ENCODE peak calls at places on chromosomes 1 and 21, in five cellular contexts. One of them, this sample, is unnamed.

GRCh38 chr1:99638853-99639252 is 7.1 kb upstream of the PALMD start:
- DNase-seq in lower leg skin: no peak
- DNase-seq in tibial nerve: no peak
- DNase-seq in stomach: no peak
- DNase-seq in heart left ventricle: no peak
- DNase-seq in this sample: no peak

GRCh38 chr1:245939756-245940345 is 567.2 kb downstream of the SMYD3 start:
- DNase-seq in lower leg skin: no peak
- DNase-seq in tibial nerve: no peak
- DNase-seq in stomach: no peak
- DNase-seq in heart left ventricle: no peak
- DNase-seq in this sample: no peak

GRCh38 chr1:16183157-16183556 is 27.3 kb upstream of the EPHA2 start:
- DNase-seq in lower leg skin: no peak
- DNase-seq in tibial nerve: no peak
- DNase-seq in stomach: no peak
- DNase-seq in heart left ventricle: no peak
- DNase-seq in this sample: no peak

GRCh38 chr1:42933060-42933586 is 25.5 kb downstream of the SLC2A1 start:
- DNase-seq in lower leg skin: peak
- DNase-seq in tibial nerve: no peak
- DNase-seq in stomach: no peak
- DNase-seq in heart left ventricle: no peak
- DNase-seq in this sample: no peak

GRCh38 chr1:53266038-53266437 is 27.7 kb upstream of the MAGOH start:
- DNase-seq in lower leg skin: no peak
- DNase-seq in tibial nerve: no peak
- DNase-seq in stomach: no peak
- DNase-seq in heart left ventricle: no peak
- DNase-seq in this sample: no peak

GRCh38 chr1:7684861-7685635 is 86.0 kb upstream of the VAMP3 start:
- DNase-seq in lower leg skin: no peak
- DNase-seq in tibial nerve: no peak
- DNase-seq in stomach: no peak
- DNase-seq in heart left ventricle: no peak
- DNase-seq in this sample: no peak

GRCh38 chr1:46594068-46594467 is 10.0 kb downstream of the MKNK1 start:
- DNase-seq in lower leg skin: no peak
- DNase-seq in tibial nerve: no peak
- DNase-seq in stomach: no peak
- DNase-seq in heart left ventricle: no peak
- DNase-seq in this sample: no peak

GRCh38 chr1:201364808-201365105 is 12.7 kb downstream of the TNNT2 start:
- DNase-seq in lower leg skin: no peak
- DNase-seq in tibial nerve: no peak
- DNase-seq in stomach: no peak
- DNase-seq in heart left ventricle: no peak
- DNase-seq in this sample: no peak

GRCh38 chr21:42463861-42464515 is 32.0 kb downstream of the RSPH1 start:
- DNase-seq in lower leg skin: peak
- DNase-seq in tibial nerve: no peak
- DNase-seq in stomach: peak
- DNase-seq in heart left ventricle: no peak
- DNase-seq in this sample: peak

GRCh38 chr1:163874070-163874469 is 552.3 kb downstream of the NUF2 start:
- DNase-seq in lower leg skin: no peak
- DNase-seq in tibial nerve: no peak
- DNase-seq in stomach: no peak
- DNase-seq in heart left ventricle: no peak
- DNase-seq in this sample: no peak

GRCh38 chr21:26153758-26154157 is 16.8 kb downstream of the APP start:
- DNase-seq in lower leg skin: no peak
- DNase-seq in tibial nerve: no peak
- DNase-seq in stomach: no peak
- DNase-seq in heart left ventricle: no peak
- DNase-seq in this sample: no peak

GRCh38 chr1:94582578-94582977 is 41.0 kb upstream of the F3 start:
- DNase-seq in lower leg skin: no peak
- DNase-seq in tibial nerve: no peak
- DNase-seq in stomach: no peak
- DNase-seq in heart left ventricle: no peak
- DNase-seq in this sample: no peak

GRCh38 chr1:92482404-92482664 is 4.4 kb downstream of the GFI1 start:
- DNase-seq in lower leg skin: no peak
- DNase-seq in tibial nerve: no peak
- DNase-seq in stomach: no peak
- DNase-seq in heart left ventricle: no peak
- DNase-seq in this sample: no peak

GRCh38 chr21:26199471-26199870 is 28.9 kb upstream of the APP start:
- DNase-seq in lower leg skin: no peak
- DNase-seq in tibial nerve: no peak
- DNase-seq in stomach: no peak
- DNase-seq in heart left ventricle: no peak
- DNase-seq in this sample: no peak

GRCh38 chr1:88982055-88982454 is 10.4 kb downstream of the KYAT3 start:
- DNase-seq in lower leg skin: no peak
- DNase-seq in tibial nerve: no peak
- DNase-seq in stomach: no peak
- DNase-seq in heart left ventricle: no peak
- DNase-seq in this sample: no peak

GRCh38 chr1:2466270-2466665 is 9.8 kb upstream of the PLCH2 start:
- DNase-seq in lower leg skin: no peak
- DNase-seq in tibial nerve: no peak
- DNase-seq in stomach: no peak
- DNase-seq in heart left ventricle: no peak
- DNase-seq in this sample: no peak

GRCh38 chr1:2463396-2463795 is 12.7 kb upstream of the PLCH2 start:
- DNase-seq in lower leg skin: no peak
- DNase-seq in tibial nerve: no peak
- DNase-seq in stomach: no peak
- DNase-seq in heart left ventricle: no peak
- DNase-seq in this sample: no peak

GRCh38 chr1:2468041-2468472 is 8.0 kb upstream of the PLCH2 start:
- DNase-seq in lower leg skin: no peak
- DNase-seq in tibial nerve: no peak
- DNase-seq in stomach: no peak
- DNase-seq in heart left ventricle: peak
- DNase-seq in this sample: peak

GRCh38 chr1:2466834-2467554 is 9.1 kb upstream of the PLCH2 start:
- DNase-seq in lower leg skin: no peak
- DNase-seq in tibial nerve: no peak
- DNase-seq in stomach: no peak
- DNase-seq in heart left ventricle: no peak
- DNase-seq in this sample: peak

DNA sequence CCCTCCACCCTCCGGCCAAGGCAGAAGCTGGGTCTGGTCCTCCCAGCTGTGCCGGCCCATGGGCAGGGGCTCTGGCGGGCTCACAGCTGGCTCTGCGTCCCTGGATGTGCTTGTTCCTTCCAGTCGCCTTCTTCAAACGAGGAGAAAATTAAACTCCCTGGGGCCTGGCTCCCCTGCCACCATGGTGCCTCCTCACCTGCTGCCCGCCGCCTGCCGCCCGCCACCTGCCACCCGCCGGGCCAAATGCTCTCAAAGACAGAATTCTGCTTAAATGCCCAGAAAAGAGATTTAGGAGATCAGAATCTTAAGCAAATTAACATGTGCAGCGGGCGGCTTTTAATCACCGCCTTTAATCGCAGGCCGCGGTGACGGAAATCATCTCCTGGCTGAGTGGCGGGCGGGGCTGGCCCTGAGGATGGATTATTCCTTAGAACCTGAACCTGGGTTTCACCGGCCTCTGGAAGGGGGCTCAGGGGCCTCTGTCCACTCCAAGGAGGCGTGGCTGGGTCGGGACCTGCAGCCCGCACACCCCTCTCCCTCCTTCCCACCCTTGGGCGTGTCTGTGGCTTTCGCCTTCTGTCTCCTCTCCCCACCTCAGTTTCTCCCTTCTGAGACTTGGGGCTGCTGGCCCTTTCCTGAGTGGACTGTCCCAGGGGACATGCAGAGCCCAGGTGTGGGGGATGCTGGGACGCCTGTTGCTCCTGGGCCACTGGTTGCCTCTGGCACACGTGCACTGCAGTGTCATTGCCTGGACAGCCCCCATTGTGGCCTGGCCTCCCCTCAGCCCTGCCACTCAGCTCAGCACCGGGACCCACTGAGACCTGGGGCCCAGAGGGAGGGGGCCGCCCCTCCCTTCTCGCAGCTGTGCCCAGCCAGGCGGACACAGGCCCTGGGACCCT is 10.5 kb upstream of the PLCH2 start:
- DNase-seq in lower leg skin: no peak
- DNase-seq in tibial nerve: no peak
- DNase-seq in stomach: no peak
- DNase-seq in heart left ventricle: no peak
- DNase-seq in this sample: no peak
- TF ChIP-seq POLR2A in lower leg skin: no peak
- TF ChIP-seq POLR2A in tibial nerve: no peak
- TF ChIP-seq POLR2A in stomach: no peak
- TF ChIP-seq POLR2A in heart left ventricle: no peak
- TF ChIP-seq POLR2A in this sample: no peak

DNA sequence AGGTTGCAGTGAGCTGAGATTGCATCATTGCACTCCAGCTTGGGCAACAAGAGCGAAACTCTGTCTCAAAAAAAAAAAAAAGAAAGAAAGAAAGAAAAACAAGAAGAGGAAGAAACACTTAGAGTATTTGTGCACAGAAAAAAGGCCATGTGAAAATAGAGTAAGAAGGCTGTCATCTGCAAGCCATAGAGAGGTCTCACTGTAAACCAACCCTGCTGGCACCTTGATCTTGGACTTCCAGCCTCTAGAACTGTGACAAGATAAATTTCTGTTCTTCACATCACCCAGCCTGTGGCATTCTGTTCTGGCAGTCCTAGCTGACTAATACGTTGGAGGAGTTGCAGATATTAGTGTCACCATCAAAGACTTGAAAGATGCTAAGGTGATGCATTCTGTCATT is 12.1 kb upstream of the ZDHHC18 start:
- DNase-seq in lower leg skin: no peak
- DNase-seq in tibial nerve: no peak
- DNase-seq in stomach: no peak
- DNase-seq in heart left ventricle: no peak
- DNase-seq in this sample: no peak
- TF ChIP-seq POLR2A in lower leg skin: no peak
- TF ChIP-seq POLR2A in tibial nerve: no peak
- TF ChIP-seq POLR2A in stomach: no peak
- TF ChIP-seq POLR2A in heart left ventricle: no peak
- TF ChIP-seq POLR2A in this sample: no peak

GRCh38 chr1:3856923-3857790 is at the start of the genes CEP104 and DFFB:
- DNase-seq in lower leg skin: peak
- DNase-seq in tibial nerve: peak
- DNase-seq in stomach: peak
- DNase-seq in heart left ventricle: peak
- DNase-seq in this sample: peak
- TF ChIP-seq POLR2A in lower leg skin: no peak
- TF ChIP-seq POLR2A in tibial nerve: no peak
- TF ChIP-seq POLR2A in stomach: no peak
- TF ChIP-seq POLR2A in heart left ventricle: no peak
- TF ChIP-seq POLR2A in this sample: peak

DNA sequence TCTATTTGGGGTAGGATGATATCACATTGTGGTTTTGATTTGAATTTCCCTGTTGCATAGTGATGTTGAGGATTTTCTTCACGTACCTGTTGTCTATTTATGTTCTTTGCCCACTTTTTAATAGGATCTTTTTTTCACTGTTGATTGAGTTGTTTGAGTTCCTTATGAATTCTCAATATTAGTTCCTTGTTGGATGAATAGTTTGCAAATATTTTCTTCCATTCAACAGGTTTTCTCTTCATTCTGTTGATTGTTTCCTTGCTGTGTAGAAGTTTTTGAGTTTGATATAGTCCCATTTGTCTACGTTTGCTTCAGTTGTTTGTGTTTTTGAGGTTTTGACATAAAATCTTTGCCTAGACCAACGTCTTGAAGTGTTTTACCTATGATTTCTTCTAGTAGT is 369.5 kb upstream of the CAMK1G start:
- DNase-seq in lower leg skin: no peak
- DNase-seq in tibial nerve: no peak
- DNase-seq in stomach: no peak
- DNase-seq in heart left ventricle: no peak
- DNase-seq in this sample: no peak
- TF ChIP-seq POLR2A in lower leg skin: no peak
- TF ChIP-seq POLR2A in tibial nerve: no peak
- TF ChIP-seq POLR2A in stomach: no peak
- TF ChIP-seq POLR2A in heart left ventricle: no peak
- TF ChIP-seq POLR2A in this sample: no peak

DNA sequence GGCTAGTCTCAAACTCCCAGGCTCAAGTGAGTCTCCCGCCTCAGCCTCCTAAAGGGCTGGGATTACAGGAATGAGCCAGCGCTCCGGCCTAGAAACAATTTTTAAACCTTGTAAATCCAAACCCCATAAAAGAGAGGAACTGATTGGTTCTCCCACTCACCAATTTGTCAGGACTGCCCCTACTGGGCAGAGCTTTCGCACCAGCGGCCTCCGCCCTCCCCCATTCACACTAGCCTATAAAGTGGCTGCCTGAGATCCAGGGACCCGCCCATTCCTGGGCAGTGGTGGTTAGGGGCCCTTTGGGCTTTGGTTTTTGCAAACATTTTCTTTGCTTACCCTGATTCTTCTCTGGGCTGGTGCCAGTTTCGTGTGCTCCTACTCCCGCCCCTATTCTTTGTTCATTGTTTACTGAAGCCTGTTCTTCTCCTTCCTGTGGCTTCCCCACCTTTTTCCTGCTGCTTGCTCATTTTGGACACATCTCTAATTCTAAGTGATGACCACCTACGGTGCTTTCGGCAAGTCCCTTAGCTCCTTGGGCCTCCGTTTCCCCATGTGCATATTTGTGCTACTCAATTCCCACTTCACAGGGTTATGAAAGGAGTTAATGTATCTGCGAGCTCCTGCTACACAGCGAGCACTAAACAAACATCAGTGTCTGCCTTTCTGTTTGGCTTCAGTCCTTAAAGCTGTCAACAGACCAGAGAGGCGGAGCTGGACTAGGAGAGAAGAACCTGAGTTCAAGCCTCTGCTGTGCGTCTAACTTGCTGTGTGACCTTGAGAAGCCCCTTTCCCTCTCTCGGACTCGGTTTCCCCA is 39.8 kb upstream of the CLIC4 start:
- DNase-seq in lower leg skin: peak
- DNase-seq in tibial nerve: peak
- DNase-seq in stomach: peak
- DNase-seq in heart left ventricle: peak
- DNase-seq in this sample: no peak
- TF ChIP-seq POLR2A in lower leg skin: no peak
- TF ChIP-seq POLR2A in tibial nerve: peak
- TF ChIP-seq POLR2A in stomach: no peak
- TF ChIP-seq POLR2A in heart left ventricle: no peak
- TF ChIP-seq POLR2A in this sample: no peak

GRCh38 chr1:173478099-173478555 is 992 bp downstream of the PRDX6 start:
- DNase-seq in lower leg skin: peak
- DNase-seq in tibial nerve: no peak
- DNase-seq in stomach: peak
- DNase-seq in heart left ventricle: peak
- DNase-seq in this sample: peak
- TF ChIP-seq POLR2A in lower leg skin: no peak
- TF ChIP-seq POLR2A in tibial nerve: no peak
- TF ChIP-seq POLR2A in stomach: no peak
- TF ChIP-seq POLR2A in heart left ventricle: no peak
- TF ChIP-seq POLR2A in this sample: no peak